ENCODE peak calls at places on chromosomes 5 and 9, in five cellular contexts. J, B, N, G and I are unnamed samples.

GRCh38 chr5:74903165-74903787 is 37.1 kb upstream of the FAM169A start:
- DNase-seq in J (no peak), B (peak), N (peak), G (peak), I (no peak)

GRCh38 chr5:151137067-151137825 is 20.3 kb downstream of the ANXA6 start:
- DNase-seq in J (no peak), B (no peak), N (no peak), G (no peak), I (no peak)

GRCh38 chr5:80125962-80126480 is 90.9 kb downstream of the THBS4 start:
- DNase-seq in J (no peak), B (no peak), N (no peak), G (no peak), I (no peak)

GRCh38 chr9:111715471-111715870 is 54.1 kb downstream of the GNG10 start:
- DNase-seq in J (no peak), B (no peak), N (no peak), G (no peak), I (no peak)

GRCh38 chr5:124628721-124629596 is 117.5 kb downstream of the ZNF608 start:
- DNase-seq in J (peak), B (no peak), N (no peak), G (no peak), I (no peak)

GRCh38 chr5:143143973-143144372 is 259.5 kb downstream of the NR3C1 start:
- DNase-seq in J (no peak), B (no peak), N (no peak), G (no peak), I (no peak)

GRCh38 chr9:8907863-8908262 is 1108.3 kb upstream of the DMAC1 start:
- DNase-seq in J (no peak), B (no peak), N (peak), G (no peak), I (no peak)

GRCh38 chr9:18849910-18850677 is 182.9 kb downstream of the SAXO1 start:
- DNase-seq in J (no peak), B (no peak), N (no peak), G (no peak), I (no peak)

GRCh38 chr9:12818431-12819000 is 43.7 kb downstream of the LURAP1L start:
- DNase-seq in J (no peak), B (peak), N (no peak), G (no peak), I (no peak)

GRCh38 chr5:68304421-68305052 is 89.0 kb downstream of the PIK3R1 start:
- DNase-seq in J (no peak), B (no peak), N (no peak), G (no peak), I (no peak)
- H3K4me3 ChIP-seq in J (no peak), B (no peak), N (no peak), G (no peak), I (no peak)

DNA sequence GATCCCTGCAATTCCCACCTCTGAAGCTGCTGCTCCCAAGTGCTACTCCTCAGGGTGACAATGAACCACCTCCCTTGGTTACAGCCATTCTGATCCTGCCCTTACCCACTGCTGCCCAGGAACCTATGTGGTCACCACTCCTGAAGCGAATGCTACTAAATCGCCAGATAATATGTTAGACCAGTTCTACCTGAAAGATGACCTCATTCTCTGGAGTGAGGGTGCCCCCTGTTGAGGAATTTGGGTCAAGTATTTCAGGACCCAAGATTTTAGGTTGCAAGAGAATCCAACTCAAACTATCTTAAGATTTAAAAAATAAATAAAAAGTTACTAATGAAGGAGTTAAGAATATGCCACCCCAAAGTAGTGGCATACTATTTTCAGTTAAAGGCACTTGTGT is 5.8 kb upstream of the SNAPC3 start:
- DNase-seq in J (no peak), B (peak), N (no peak), G (no peak), I (no peak)
- TF ChIP-seq CTCF in J (peak), B (peak), N (peak), G (peak), I (peak)

DNA sequence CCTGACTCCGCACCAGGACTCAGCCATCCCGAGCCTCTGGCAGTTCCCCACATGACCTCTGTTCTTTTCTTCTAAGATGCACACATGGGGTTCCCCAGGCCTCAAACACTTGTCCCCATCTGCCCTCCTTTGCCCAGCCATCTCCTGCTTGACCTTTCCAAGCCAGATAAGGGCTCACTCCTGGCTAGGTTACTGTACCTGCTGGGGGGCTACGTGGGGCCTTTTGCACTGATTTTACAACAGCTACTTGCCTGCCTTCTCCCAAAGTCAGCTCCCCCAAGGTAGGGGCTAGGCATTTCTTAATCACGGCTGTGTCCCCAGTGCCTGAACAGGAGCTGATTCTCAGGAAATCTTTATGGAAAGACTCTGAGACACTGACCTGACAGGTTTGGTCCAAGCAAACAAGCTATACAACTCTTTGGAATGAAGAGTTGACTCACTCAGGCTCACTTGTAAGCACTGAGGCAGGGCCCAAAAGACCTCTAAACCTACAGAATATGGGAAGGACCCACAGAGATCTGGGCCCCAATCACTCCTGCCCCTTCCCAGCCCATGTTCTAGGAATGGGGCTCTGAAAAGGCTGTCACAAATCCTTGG is 2.5 kb downstream of the MACROH2A1 start:
- DNase-seq in J (no peak), B (no peak), N (no peak), G (no peak), I (no peak)
- H3K27ac ChIP-seq in J (no peak), B (peak), N (no peak), G (no peak), I (no peak)

DNA sequence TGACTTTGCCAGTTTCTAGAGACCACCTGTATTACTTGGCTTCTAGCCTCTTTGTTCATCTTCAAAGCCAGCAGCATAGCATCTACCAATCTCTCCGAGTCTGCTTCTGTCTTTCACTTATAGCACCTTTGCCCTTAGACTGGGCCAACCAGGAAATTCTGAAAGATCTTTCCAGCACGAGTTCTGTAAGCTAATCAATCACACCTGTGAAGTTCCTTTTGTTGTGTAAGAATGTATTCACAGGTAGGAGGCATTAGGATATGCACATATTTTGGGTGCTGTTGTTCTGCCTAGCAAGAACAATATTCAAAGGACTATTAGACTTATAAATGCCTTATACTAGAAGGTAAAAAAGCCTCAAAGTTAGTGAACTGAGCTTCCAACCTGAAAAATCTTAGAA is 232.1 kb downstream of the CDH12 start:
- DNase-seq in J (no peak), B (no peak), N (no peak), G (no peak), I (no peak)
- H3K4me3 ChIP-seq in J (no peak), B (no peak), N (no peak), G (no peak), I (no peak)

GRCh38 chr5:140357731-140358093 is 2.3 kb upstream of the SLC4A9 start:
- DNase-seq in J (peak), B (peak), N (peak), G (peak), I (peak)

GRCh38 chr5:140360681-140361479 is 886 bp downstream of the SLC4A9 start:
- DNase-seq in J (no peak), B (no peak), N (no peak), G (no peak), I (no peak)

GRCh38 chr5:140356878-140357730 is 2.9 kb upstream of the SLC4A9 start:
- DNase-seq in J (no peak), B (no peak), N (peak), G (no peak), I (no peak)

GRCh38 chr5:140360101-140360500 is at the start of gene SLC4A9:
- DNase-seq in J (no peak), B (no peak), N (no peak), G (no peak), I (no peak)

GRCh38 chr5:140358738-140359310 is 1.2 kb upstream of the SLC4A9 start:
- DNase-seq in J (peak), B (no peak), N (no peak), G (no peak), I (no peak)
- TF ChIP-seq CTCF in J (no peak), B (no peak), N (peak), G (no peak), I (no peak)

GRCh38 chr9:114071197-114071795 is 6.8 kb downstream of the AMBP start:
- DNase-seq in J (peak), B (no peak), N (no peak), G (no peak), I (no peak)

GRCh38 chr9:114070188-114071103 is 7.7 kb downstream of the AMBP start:
- DNase-seq in J (peak), B (no peak), N (no peak), G (no peak), I (no peak)

GRCh38 chr9:114075602-114076001 is 2.5 kb downstream of the AMBP start:
- DNase-seq in J (no peak), B (no peak), N (no peak), G (no peak), I (no peak)

GRCh38 chr9:114069476-114070187 is 8.5 kb downstream of the AMBP start:
- DNase-seq in J (peak), B (no peak), N (no peak), G (no peak), I (no peak)

GRCh38 chr9:114072181-114073140 is 5.6 kb downstream of the AMBP start:
- DNase-seq in J (peak), B (peak), N (no peak), G (peak), I (peak)
- H3K27ac ChIP-seq in J (peak), B (no peak), N (no peak), G (no peak), I (no peak)

GRCh38 chr5:13932561-13932960 is 11.9 kb downstream of the DNAH5 start:
- DNase-seq in J (no peak), B (no peak), N (no peak), G (no peak), I (no peak)
- H3K4me3 ChIP-seq in J (no peak), B (no peak), N (no peak), G (no peak), I (no peak)